ENCODE peak calls at places on chromosomes 3 and 15, in four cellular contexts. F is K562, W is GM12878, V is HL-60. Z is an unnamed sample.

GRCh38 chr3:52408466-52408865 is 36.4 kb downstream of the SEMA3G start:
- DNase-seq in V (no peak), W (no peak), F (no peak), Z (no peak)

GRCh38 chr15:48190932-48191573 is 412 bp upstream of the CTXN2 start:
- DNase-seq in W (no peak), V (peak), F (no peak), Z (peak)

GRCh38 chr15:60370804-60371700 is 26.7 kb downstream of the ANXA2 start:
- DNase-seq in W (no peak), F (no peak), V (no peak), Z (no peak)

GRCh38 chr3:45143673-45144670 is 2.2 kb downstream of the CDCP1 start:
- DNase-seq in F (peak), W (no peak), V (no peak), Z (no peak)

GRCh38 chr3:4821975-4822374 is 157.3 kb upstream of the BHLHE40 start:
- DNase-seq in W (no peak), F (no peak), V (no peak), Z (no peak)

GRCh38 chr15:96053039-96054021 is 277.2 kb upstream of the NR2F2 start:
- DNase-seq in F (peak), V (no peak), W (no peak), Z (no peak)

GRCh38 chr15:37034835-37035234 is 65.5 kb downstream of the MEIS2 start:
- DNase-seq in F (no peak), W (no peak), V (no peak), Z (no peak)

GRCh38 chr15:72184165-72184811 is 13.3 kb downstream of the GRAMD2A start:
- DNase-seq in V (no peak), W (no peak), F (no peak), Z (no peak)

GRCh38 chr15:25689592-25689991 is 173.5 kb downstream of the ATP10A start:
- DNase-seq in F (no peak), V (no peak), W (no peak), Z (no peak)

GRCh38 chr3:88061749-88062148 is 2.7 kb downstream of the ZNF654 start:
- DNase-seq in F (no peak), W (no peak), V (no peak), Z (no peak)

GRCh38 chr3:141875893-141876380 is 506 bp upstream of the ATP1B3 start:
- DNase-seq in W (no peak), F (peak), V (peak), Z (no peak)

GRCh38 chr3:123061856-123062255 is 5.0 kb upstream of the PDIA5 start:
- DNase-seq in F (no peak), V (no peak), W (no peak), Z (no peak)

GRCh38 chr3:143885803-143886427 is 37.6 kb upstream of the SLC9A9 start:
- DNase-seq in V (no peak), W (peak), F (peak), Z (peak)

GRCh38 chr3:42288385-42288784 is 22.4 kb upstream of the CCK start:
- DNase-seq in F (no peak), V (no peak), W (no peak), Z (no peak)

GRCh38 chr15:49066374-49066773 is 20.1 kb upstream of the SECISBP2L start:
- DNase-seq in W (no peak), V (no peak), F (no peak), Z (no peak)

GRCh38 chr15:44713006-44713966 is 2.0 kb downstream of the B2M start:
- DNase-seq in W (no peak), F (peak), V (no peak), Z (no peak)

GRCh38 chr3:149090907-149091306 is 4.6 kb upstream of the HLTF start:
- DNase-seq in W (no peak), V (no peak), F (no peak), Z (no peak)

GRCh38 chr15:34367128-34368081 is at the start of gene LPCAT4:
- DNase-seq in V (peak), F (peak), W (peak), Z (peak)

GRCh38 chr3:8318002-8318649 is 183.5 kb upstream of the LMCD1 start:
- DNase-seq in V (no peak), W (no peak), F (no peak), Z (no peak)

GRCh38 chr3:73037369-73037699 is 24.1 kb upstream of the EBLN2 start:
- DNase-seq in W (no peak), F (no peak), V (no peak), Z (no peak)

GRCh38 chr3:5053021-5053831 is 68.9 kb upstream of the ARL8B start:
- DNase-seq in F (no peak), V (no peak), W (no peak), Z (no peak)

GRCh38 chr3:124707667-124708066 is 22.6 kb upstream of the UMPS start:
- DNase-seq in F (no peak), W (no peak), V (no peak), Z (no peak)

GRCh38 chr3:194177156-194177555 is 41.2 kb downstream of the HES1 start:
- DNase-seq in W (no peak), F (no peak), V (no peak), Z (no peak)

GRCh38 chr15:63908986-63909385 is 75.2 kb upstream of the HERC1 start:
- DNase-seq in W (no peak), V (no peak), F (no peak), Z (no peak)

GRCh38 chr15:72338617-72339321 is 18.8 kb upstream of the CELF6 start:
- DNase-seq in V (peak), W (no peak), F (no peak), Z (no peak)

GRCh38 chr15:43828061-43828657 is 1.4 kb downstream of the WDR76 start:
- DNase-seq in W (no peak), V (no peak), F (no peak), Z (no peak)

GRCh38 chr15:76737573-76737972 is 167.6 kb downstream of the SCAPER start:
- DNase-seq in V (no peak), W (no peak), F (no peak), Z (no peak)

DNA sequence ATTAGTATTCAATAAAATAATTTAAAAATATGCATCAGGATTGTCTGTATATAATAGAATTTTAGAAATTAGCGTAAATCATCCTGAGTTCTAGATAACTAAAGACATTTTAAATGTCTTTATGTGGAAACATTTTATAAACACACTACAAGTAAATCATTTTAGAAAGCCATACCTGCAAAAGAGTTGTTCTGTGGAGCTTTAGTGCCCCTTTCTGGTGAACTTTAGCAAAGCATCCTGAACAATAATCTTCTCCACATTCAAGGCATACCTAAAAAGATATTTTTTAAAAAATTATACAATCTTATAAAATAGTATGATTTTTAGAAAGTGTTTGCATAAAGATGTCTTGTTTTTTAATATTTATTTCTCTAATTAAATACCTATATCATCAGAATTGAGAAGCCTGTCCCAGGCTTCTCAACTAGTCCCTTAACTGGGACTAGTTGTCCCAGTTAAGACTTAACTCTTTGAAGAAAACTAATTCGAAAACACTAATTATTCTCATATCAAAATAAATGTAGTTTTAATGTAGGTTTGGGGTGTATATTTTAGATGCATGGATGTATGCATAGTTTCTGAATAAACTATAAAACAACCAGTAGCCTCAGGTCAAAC is 29.7 kb downstream of the ZBBX start:
- DNase-seq in V (no peak), F (no peak), W (no peak), Z (no peak)
- TF ChIP-seq SPI1 in V (no peak), F (no peak), W (no peak), Z (no peak)

DNA sequence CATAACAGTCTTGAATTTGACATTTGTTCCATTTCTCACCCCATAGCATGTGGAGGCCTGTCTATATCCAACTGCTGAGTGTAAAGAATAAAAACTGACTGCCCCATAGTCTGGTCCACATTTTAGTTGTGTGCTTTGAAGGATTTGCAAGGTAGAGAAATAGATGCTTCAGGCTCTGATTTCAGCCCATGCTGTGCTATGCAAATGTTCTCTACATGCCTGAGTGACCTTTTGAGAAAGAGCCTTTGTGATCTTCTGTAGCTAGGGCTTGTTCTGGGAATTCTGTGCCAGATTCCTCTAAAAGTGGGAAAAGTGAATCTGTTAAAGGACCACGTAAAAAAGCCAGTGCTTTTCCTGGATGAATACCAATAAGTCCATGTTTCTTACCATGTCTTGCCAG is 5.2 kb downstream of the KCTD6 start:
- DNase-seq in F (no peak), V (no peak), W (no peak), Z (no peak)
- TF ChIP-seq SPI1 in F (no peak), V (no peak), W (no peak), Z (no peak)

DNA sequence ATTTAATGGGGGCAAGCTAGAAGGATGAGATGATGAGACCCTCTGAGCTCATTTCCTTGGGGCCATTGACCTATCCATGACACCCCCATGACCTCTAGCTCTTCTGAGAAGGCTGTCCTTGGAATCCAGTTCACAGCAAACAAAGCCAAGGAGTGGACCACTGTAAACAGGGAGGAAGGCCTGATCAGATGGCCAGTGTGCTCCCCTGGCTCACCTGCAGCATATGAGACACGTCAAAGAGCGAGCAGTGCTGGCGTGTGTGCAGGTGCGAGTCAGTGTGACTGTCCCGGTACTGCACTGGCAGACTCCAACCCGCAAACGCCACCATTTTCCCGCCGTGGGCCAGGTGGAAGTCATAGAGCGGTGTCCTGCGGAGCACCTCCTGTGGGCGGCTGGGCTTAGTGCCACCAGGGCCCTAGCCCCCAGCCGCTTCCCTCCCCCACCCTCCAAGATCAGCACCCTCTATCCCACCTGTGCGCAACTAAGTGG is 339 bp downstream of the AMT start:
- DNase-seq in F (peak), V (no peak), W (no peak), Z (no peak)
- TF ChIP-seq SPI1 in F (no peak), V (no peak), W (no peak), Z (no peak)

GRCh38 chr3:99789322-99789721 is 28.3 kb upstream of the CMSS1 start:
- DNase-seq in F (peak), W (no peak), V (no peak), Z (peak)
- TF ChIP-seq SPI1 in F (no peak), W (no peak), V (no peak), Z (no peak)

GRCh38 chr3:127108796-127109195 is 84.1 kb upstream of the PRR23E start:
- DNase-seq in V (no peak), F (no peak), W (no peak), Z (no peak)
- TF ChIP-seq SPI1 in V (no peak), F (no peak), W (no peak), Z (no peak)

DNA sequence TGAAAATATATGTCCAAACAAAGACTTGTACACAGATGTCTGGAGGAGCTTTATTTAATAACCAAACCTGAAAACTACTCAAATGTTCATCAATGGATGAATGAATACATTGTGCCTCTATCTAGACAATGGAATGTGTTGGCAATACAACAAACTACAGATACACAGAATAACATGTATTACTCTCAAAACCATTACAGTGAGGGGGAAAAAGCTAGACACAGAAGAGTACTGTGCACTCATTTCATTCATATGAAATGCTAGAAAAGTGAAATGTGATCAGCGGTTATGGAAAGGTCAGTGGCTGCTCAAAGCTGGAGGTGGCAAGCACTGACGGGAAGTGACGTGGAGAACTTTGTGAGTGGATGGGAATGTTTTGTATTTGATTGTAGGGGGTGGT is 13.2 kb downstream of the STOML1 start:
- DNase-seq in F (no peak), W (no peak), V (no peak), Z (no peak)
- TF ChIP-seq SPI1 in F (no peak), W (no peak), V (no peak), Z (no peak)

DNA sequence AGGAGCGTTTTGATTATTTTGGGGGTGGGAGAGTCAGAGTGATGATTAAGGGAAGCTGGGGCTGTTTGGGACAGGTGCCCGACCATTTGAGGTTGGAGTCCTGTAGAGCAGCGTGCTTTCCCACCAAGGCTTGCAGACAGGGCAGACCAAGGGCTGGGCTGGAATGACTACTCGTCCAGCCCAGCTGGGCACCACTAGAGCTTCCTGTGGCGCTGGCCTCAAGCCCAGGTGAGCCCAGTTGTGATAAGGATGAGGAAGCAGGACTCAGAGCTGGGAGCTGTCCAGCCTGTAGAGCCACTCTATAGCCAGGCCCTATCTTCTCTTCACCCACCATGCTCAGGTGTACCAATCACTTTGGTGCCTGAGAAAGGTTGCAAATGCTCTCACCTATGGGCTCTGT is 75.8 kb upstream of the ACAN start:
- DNase-seq in F (no peak), V (no peak), W (no peak), Z (no peak)
- TF ChIP-seq SPI1 in F (no peak), V (no peak), W (no peak), Z (no peak)

GRCh38 chr15:88613074-88613944 is 7.8 kb upstream of the AEN start:
- DNase-seq in F (no peak), V (no peak), W (no peak), Z (no peak)
- TF ChIP-seq SPI1 in F (no peak), V (no peak), W (no peak), Z (no peak)

Z was measured in GM12891.